ENCODE peak calls at places on chromosomes 16 and 17, in five cellular contexts. One of them, this sample, is unnamed.

GRCh38 chr16:71658771-71659170 is 32.8 kb downstream of the MARVELD3 start:
- DNase-seq in prostate gland: no peak
- DNase-seq in suprapubic skin: no peak
- DNase-seq in H7: no peak
- DNase-seq in adrenal gland: peak; percentile 22
- DNase-seq in this sample: no peak

GRCh38 chr17:65109990-65110680 is 27.0 kb upstream of the RGS9 start:
- DNase-seq in prostate gland: no peak
- DNase-seq in H7: no peak
- DNase-seq in adrenal gland: no peak
- DNase-seq in suprapubic skin: no peak
- DNase-seq in this sample: no peak

GRCh38 chr17:35257080-35257701 is 14.3 kb downstream of the SLFN5 start:
- DNase-seq in suprapubic skin: no peak
- DNase-seq in H7: no peak
- DNase-seq in adrenal gland: peak; percentile 46
- DNase-seq in prostate gland: peak; percentile 88
- DNase-seq in this sample: peak; percentile 74

GRCh38 chr17:78383725-78384471 is 5.4 kb downstream of the PGS1 start:
- DNase-seq in suprapubic skin: no peak
- DNase-seq in H7: no peak
- DNase-seq in prostate gland: peak; percentile 80
- DNase-seq in adrenal gland: peak; percentile 85
- DNase-seq in this sample: peak; percentile 45

GRCh38 chr16:82832861-82833260 is 206.1 kb downstream of the CDH13 start:
- DNase-seq in H7: no peak
- DNase-seq in prostate gland: no peak
- DNase-seq in suprapubic skin: no peak
- DNase-seq in adrenal gland: no peak
- DNase-seq in this sample: no peak

GRCh38 chr17:62897706-62898105 is 68.3 kb upstream of the TANC2 start:
- DNase-seq in adrenal gland: no peak
- DNase-seq in suprapubic skin: no peak
- DNase-seq in H7: no peak
- DNase-seq in prostate gland: no peak
- DNase-seq in this sample: no peak

GRCh38 chr17:58329808-58330543 is 1.4 kb upstream of the TSPOAP1 start:
- DNase-seq in suprapubic skin: no peak
- DNase-seq in prostate gland: no peak
- DNase-seq in adrenal gland: no peak
- DNase-seq in H7: no peak
- DNase-seq in this sample: no peak

GRCh38 chr16:87458424-87458915 is 34.4 kb downstream of the ZCCHC14 start:
- DNase-seq in prostate gland: no peak
- DNase-seq in H7: no peak
- DNase-seq in adrenal gland: no peak
- DNase-seq in suprapubic skin: no peak
- DNase-seq in this sample: no peak

GRCh38 chr17:60091109-60091508 is 12.4 kb upstream of the HEATR6 start:
- DNase-seq in H7: no peak
- DNase-seq in adrenal gland: no peak
- DNase-seq in suprapubic skin: no peak
- DNase-seq in prostate gland: peak; percentile 2
- DNase-seq in this sample: no peak

GRCh38 chr16:57538235-57538711 is 1.9 kb upstream of the CCDC102A start:
- DNase-seq in suprapubic skin: peak; percentile 72
- DNase-seq in adrenal gland: no peak
- DNase-seq in prostate gland: no peak
- DNase-seq in H7: peak; percentile 10
- DNase-seq in this sample: peak; percentile 13

GRCh38 chr16:74556375-74556922 is 50.5 kb downstream of the GLG1 start:
- DNase-seq in suprapubic skin: no peak
- DNase-seq in adrenal gland: no peak
- DNase-seq in prostate gland: no peak
- DNase-seq in H7: no peak
- DNase-seq in this sample: no peak

GRCh38 chr17:48194097-48194550 is 86.6 kb downstream of the SNX11 start:
- DNase-seq in suprapubic skin: no peak
- DNase-seq in prostate gland: no peak
- DNase-seq in H7: no peak
- DNase-seq in adrenal gland: no peak
- DNase-seq in this sample: no peak

GRCh38 chr16:48535831-48536599 is 74.0 kb downstream of the N4BP1 start:
- DNase-seq in prostate gland: peak; percentile 82
- DNase-seq in adrenal gland: peak; percentile 57
- DNase-seq in suprapubic skin: no peak
- DNase-seq in H7: peak; percentile 64
- DNase-seq in this sample: peak; percentile 53

DNA sequence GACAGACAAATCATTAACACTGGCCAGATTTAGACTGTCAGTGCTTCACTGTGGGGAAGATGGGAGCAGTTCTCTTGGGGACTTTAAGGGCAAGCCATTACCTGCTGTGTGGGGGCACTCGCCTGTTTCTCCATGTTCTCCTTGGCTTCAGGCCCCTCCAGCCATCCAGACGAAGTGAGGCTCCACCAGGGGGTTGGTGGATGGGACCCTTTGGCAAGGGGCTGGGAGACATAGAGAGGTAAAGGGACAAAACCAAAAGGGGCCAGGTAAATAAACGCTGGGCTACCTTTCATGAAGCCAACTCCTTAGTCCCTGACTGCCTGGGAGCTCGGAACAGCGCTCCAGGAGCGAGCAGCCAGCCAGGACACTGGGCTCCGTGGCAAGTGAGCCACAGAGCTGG is 14.0 kb downstream of the TBX4 start:
- DNase-seq in adrenal gland: no peak
- DNase-seq in prostate gland: no peak
- DNase-seq in suprapubic skin: peak; percentile 41
- DNase-seq in H7: no peak
- DNase-seq in this sample: no peak
- H3K4me3 ChIP-seq in adrenal gland: no peak overlapping the region
- H3K4me3 ChIP-seq in prostate gland: no peak overlapping the region
- H3K4me3 ChIP-seq in suprapubic skin: no peak overlapping the region
- H3K4me3 ChIP-seq in H7: no peak overlapping the region
- H3K4me3 ChIP-seq in this sample: no peak overlapping the region

GRCh38 chr17:50719924-50720805 is 762 bp downstream of the LUC7L3 start:
- DNase-seq in H7: no peak
- DNase-seq in suprapubic skin: peak; percentile 81
- DNase-seq in prostate gland: no peak
- DNase-seq in adrenal gland: no peak
- DNase-seq in this sample: no peak

GRCh38 chr17:50721194-50722010 is 2.0 kb downstream of the LUC7L3 start:
- DNase-seq in suprapubic skin: no peak
- DNase-seq in H7: no peak
- DNase-seq in prostate gland: no peak
- DNase-seq in adrenal gland: no peak
- DNase-seq in this sample: no peak

GRCh38 chr17:50719144-50719923 is at the start of gene LUC7L3:
- DNase-seq in prostate gland: peak; percentile 89
- DNase-seq in suprapubic skin: peak; percentile 96
- DNase-seq in H7: peak; percentile 99
- DNase-seq in adrenal gland: peak; percentile 93
- DNase-seq in this sample: peak; percentile 95

GRCh38 chr17:50725769-50726655 is 6.6 kb downstream of the LUC7L3 start:
- DNase-seq in suprapubic skin: no peak
- DNase-seq in prostate gland: no peak
- DNase-seq in adrenal gland: no peak
- DNase-seq in H7: no peak
- DNase-seq in this sample: no peak

DNA sequence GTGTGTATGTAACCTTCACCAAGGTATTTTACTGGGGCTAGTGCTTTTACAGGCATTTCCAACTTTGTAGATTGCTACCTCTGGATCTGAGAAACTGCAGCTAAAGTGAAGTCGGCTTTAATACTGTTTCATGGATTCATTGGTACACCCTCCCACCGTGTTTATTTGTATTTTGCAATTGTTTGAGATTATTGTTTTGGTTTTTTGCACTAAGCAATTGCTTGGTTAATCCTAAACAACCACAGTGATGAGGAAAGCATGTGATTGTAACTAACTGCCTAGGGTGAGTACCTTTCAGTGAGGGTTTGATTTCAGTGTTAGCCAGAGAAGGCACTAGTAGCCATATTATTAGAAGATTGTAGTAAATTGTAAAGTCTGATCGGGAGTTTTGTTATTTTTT is 3.3 kb downstream of the LUC7L3 start:
- DNase-seq in prostate gland: no peak
- DNase-seq in H7: no peak
- DNase-seq in suprapubic skin: no peak
- DNase-seq in adrenal gland: no peak
- DNase-seq in this sample: no peak
- H3K4me3 ChIP-seq in prostate gland: no peak overlapping the region
- H3K4me3 ChIP-seq in H7: no peak overlapping the region
- H3K4me3 ChIP-seq in suprapubic skin: no peak overlapping the region
- H3K4me3 ChIP-seq in adrenal gland: no peak overlapping the region
- H3K4me3 ChIP-seq in this sample: no peak overlapping the region

GRCh38 chr17:34178047-34178446 is 77.0 kb upstream of the CCL2 start:
- DNase-seq in prostate gland: no peak
- DNase-seq in H7: peak; percentile 66
- DNase-seq in adrenal gland: no peak
- DNase-seq in suprapubic skin: no peak
- DNase-seq in this sample: no peak
- H3K4me3 ChIP-seq in prostate gland: no peak overlapping the region
- H3K4me3 ChIP-seq in H7: no peak overlapping the region
- H3K4me3 ChIP-seq in adrenal gland: no peak overlapping the region
- H3K4me3 ChIP-seq in suprapubic skin: no peak overlapping the region
- H3K4me3 ChIP-seq in this sample: no peak overlapping the region

GRCh38 chr16:68061396-68061795 is 23.8 kb upstream of the NFATC3 start:
- DNase-seq in suprapubic skin: no peak
- DNase-seq in prostate gland: no peak
- DNase-seq in adrenal gland: no peak
- DNase-seq in H7: no peak
- DNase-seq in this sample: no peak
- H3K4me3 ChIP-seq in suprapubic skin: no peak overlapping the region
- H3K4me3 ChIP-seq in prostate gland: no peak overlapping the region
- H3K4me3 ChIP-seq in adrenal gland: no peak overlapping the region
- H3K4me3 ChIP-seq in H7: no peak overlapping the region
- H3K4me3 ChIP-seq in this sample: no peak overlapping the region

GRCh38 chr16:694863-695354 is 4.7 kb upstream of the WDR24 start:
- DNase-seq in suprapubic skin: no peak
- DNase-seq in prostate gland: no peak
- DNase-seq in H7: peak; percentile 98
- DNase-seq in adrenal gland: no peak
- DNase-seq in this sample: no peak
- H3K4me3 ChIP-seq in suprapubic skin: peak overlapping the region; percentile 50
- H3K4me3 ChIP-seq in prostate gland: peak overlapping the region; percentile 8
- H3K4me3 ChIP-seq in H7: peak overlapping the region; percentile 53
- H3K4me3 ChIP-seq in adrenal gland: no peak overlapping the region
- H3K4me3 ChIP-seq in this sample: peak overlapping the region; percentile 27

This sample was measured in colonic mucosa.